ENCODE peak calls at places on chromosome 17, in nine cellular contexts. Y is cardiac fibroblast, C is NCI-H1092, I is EH, J is NCI-H1105 treated with DMSO at 0.1 percent for 48 hours, V is GM13976, K is SHP77 treated with DMSO at 0.1 percent for 48 hours, W is mucosa of gallbladder, F is SW480. R is an unnamed sample.

GRCh38 chr17:15323147-15323546 is 18.2 kb downstream of the TEKT3 start:
- DNase-seq in Y (no peak), I (no peak), K (no peak), F (no peak), J (no peak), W (no peak), C (no peak), V (no peak), R (no peak)

GRCh38 chr17:43467981-43468541 is 15.7 kb upstream of the DHX8 start:
- DNase-seq in J (no peak), Y (peak), W (no peak), C (no peak), I (peak), F (peak), K (no peak), V (no peak), R (no peak)

GRCh38 chr17:75881678-75882454 is 3.5 kb upstream of the TRIM47 start:
- DNase-seq in C (no peak), Y (no peak), W (no peak), J (no peak), I (no peak), V (no peak), F (no peak), K (no peak), R (no peak)

GRCh38 chr17:82548681-82549303 is 29.3 kb downstream of the FOXK2 start:
- DNase-seq in Y (no peak), W (peak), I (no peak), J (no peak), F (no peak), V (no peak), C (no peak), K (no peak), R (no peak)

GRCh38 chr17:43552229-43552837 is 6.2 kb upstream of the ETV4 start:
- DNase-seq in C (no peak), V (no peak), J (no peak), F (no peak), I (peak), W (no peak), Y (no peak), K (no peak), R (no peak)

GRCh38 chr17:16027708-16028584 is 28.3 kb downstream of the TTC19 start:
- DNase-seq in V (peak), C (no peak), I (peak), Y (peak), F (peak), J (no peak), W (no peak), K (no peak), R (no peak)

GRCh38 chr17:78281249-78281865 is 49.9 kb downstream of the TMEM235 start:
- DNase-seq in W (no peak), F (no peak), C (no peak), K (no peak), V (no peak), Y (no peak), I (no peak), J (no peak), R (no peak)

GRCh38 chr17:4142107-4142900 is 526 bp downstream of the ZZEF1 start:
- DNase-seq in F (peak), V (peak), C (no peak), K (no peak), W (no peak), Y (peak), J (no peak), I (peak), R (peak)

GRCh38 chr17:61972311-61972710 is 44.5 kb upstream of the INTS2 start:
- DNase-seq in W (no peak), Y (no peak), J (no peak), I (no peak), V (no peak), K (no peak), F (no peak), C (no peak), R (no peak)

GRCh38 chr17:7445011-7445927 is at the start of gene CHRNB1:
- DNase-seq in K (peak), W (peak), V (peak), C (no peak), F (peak), Y (peak), I (peak), J (peak), R (peak)

GRCh38 chr17:82303944-82304808 is 13.2 kb downstream of the CD7 start:
- DNase-seq in C (no peak), F (no peak), J (no peak), W (no peak), V (no peak), Y (peak), I (no peak), K (no peak), R (no peak)

GRCh38 chr17:45757431-45758218 is 26.5 kb upstream of the CRHR1 start:
- DNase-seq in I (no peak), F (no peak), J (no peak), Y (no peak), V (no peak), K (no peak), W (no peak), C (no peak), R (no peak)

GRCh38 chr17:64506201-64506575 is at the start of gene DDX5:
- DNase-seq in C (peak), K (peak), I (peak), F (peak), V (peak), J (peak), W (peak), Y (peak), R (peak)

GRCh38 chr17:82087961-82088837 is 9.8 kb downstream of the FASN start:
- DNase-seq in J (no peak), C (no peak), I (no peak), F (no peak), K (no peak), Y (no peak), V (no peak), W (no peak), R (no peak)

GRCh38 chr17:4176803-4177472 is 33.9 kb downstream of the CYB5D2 start:
- DNase-seq in J (no peak), V (no peak), Y (no peak), F (no peak), I (no peak), C (no peak), K (no peak), W (no peak), R (no peak)

GRCh38 chr17:78541488-78542237 is 35.5 kb downstream of the DNAH17 start:
- DNase-seq in W (no peak), Y (no peak), J (no peak), K (no peak), I (peak), C (no peak), V (no peak), F (peak), R (no peak)

GRCh38 chr17:40558651-40559015 is 6.6 kb downstream of the CCR7 start:
- DNase-seq in F (no peak), I (no peak), J (no peak), Y (no peak), V (no peak), W (no peak), K (no peak), C (no peak), R (no peak)

GRCh38 chr17:40281663-40282062 is 6.0 kb upstream of the CDC6 start:
- DNase-seq in V (no peak), Y (no peak), K (no peak), W (no peak), F (peak), C (no peak), J (no peak), I (peak), R (no peak)

GRCh38 chr17:78391843-78392242 is 13.4 kb downstream of the PGS1 start:
- DNase-seq in F (peak), I (peak), C (no peak), K (no peak), J (no peak), W (no peak), Y (peak), V (no peak), R (no peak)

GRCh38 chr17:79951361-79952264 is 84.1 kb downstream of the TBC1D16 start:
- DNase-seq in Y (peak), W (no peak), C (no peak), F (peak), I (peak), K (no peak), V (no peak), J (no peak), R (no peak)

GRCh38 chr17:60539807-60540206 is 13.8 kb upstream of the APPBP2 start:
- DNase-seq in Y (no peak), C (no peak), J (no peak), W (no peak), V (no peak), F (no peak), K (no peak), I (no peak), R (no peak)

GRCh38 chr17:22692801-22693171 is 1000.5 kb downstream of the KCNJ18 start:
- DNase-seq in J (no peak), C (no peak), F (no peak), W (no peak), K (no peak), Y (no peak), V (no peak), I (no peak), R (no peak)

GRCh38 chr17:72579990-72580320 is 459.1 kb downstream of the SOX9 start:
- DNase-seq in F (no peak), C (no peak), W (no peak), I (no peak), V (no peak), K (no peak), Y (no peak), J (no peak), R (no peak)

GRCh38 chr17:40486513-40487370 is 14.7 kb downstream of the TNS4 start:
- DNase-seq in K (no peak), V (no peak), Y (peak), J (no peak), F (peak), I (peak), W (no peak), C (no peak), R (no peak)

GRCh38 chr17:38667099-38667786 is 7.5 kb downstream of the EPOP start:
- DNase-seq in C (peak), I (peak), Y (peak), K (peak), V (peak), W (peak), J (peak), F (peak), R (peak)

GRCh38 chr17:57269598-57270255 is 13.4 kb downstream of the MSI2 start:
- DNase-seq in F (no peak), J (no peak), Y (no peak), I (no peak), C (no peak), V (no peak), K (no peak), W (no peak), R (no peak)

GRCh38 chr17:11487469-11487868 is 110.8 kb upstream of the DNAH9 start:
- DNase-seq in K (no peak), F (no peak), C (no peak), V (no peak), Y (no peak), J (no peak), W (no peak), I (no peak), R (no peak)

GRCh38 chr17:36703860-36704266 is 102.5 kb downstream of the MRM1 start:
- DNase-seq in K (no peak), I (peak), J (no peak), F (no peak), V (peak), Y (peak), W (peak), C (no peak), R (peak)

GRCh38 chr17:65102788-65103187 is 34.4 kb upstream of the RGS9 start:
- DNase-seq in Y (peak), W (no peak), F (no peak), C (no peak), K (no peak), J (no peak), I (peak), V (no peak), R (no peak)

GRCh38 chr17:6787081-6787693 is 11.2 kb downstream of the FBXO39 start:
- DNase-seq in Y (no peak), J (no peak), K (no peak), W (no peak), C (no peak), I (no peak), F (no peak), V (no peak), R (no peak)

GRCh38 chr17:57466042-57466471 is 209.7 kb downstream of the MSI2 start:
- DNase-seq in C (no peak), Y (no peak), K (no peak), F (no peak), W (no peak), J (no peak), I (no peak), V (no peak), R (no peak)

GRCh38 chr17:82804442-82805191 is 35.2 kb downstream of the ZNF750 start:
- DNase-seq in K (no peak), J (no peak), W (peak), C (peak), F (no peak), V (no peak), Y (peak), I (no peak), R (no peak)

GRCh38 chr17:9350083-9350482 is 225.5 kb downstream of the STX8 start:
- DNase-seq in F (peak), I (peak), V (no peak), K (no peak), J (no peak), W (no peak), Y (peak), C (no peak), R (no peak)

GRCh38 chr17:41478240-41478639 is 2.7 kb downstream of the KRT35 start:
- DNase-seq in Y (no peak), K (no peak), C (no peak), F (no peak), I (no peak), V (no peak), W (no peak), J (no peak), R (no peak)

GRCh38 chr17:65987988-65988387 is 203.9 kb downstream of the CEP112 start:
- DNase-seq in V (no peak), J (peak), K (peak), F (peak), I (peak), W (no peak), C (peak), Y (peak), R (no peak)

GRCh38 chr17:35982409-35983191 is 1.3 kb upstream of the CCL16 start:
- DNase-seq in V (no peak), C (no peak), W (no peak), Y (no peak), F (no peak), I (no peak), J (no peak), K (no peak), R (no peak)

R was measured in germinal center.